ENCODE peak calls at places on chromosomes 16 and 17, in eight cellular contexts. One of them, this sample, is unnamed. For H3K4me1 and H3K36me3, the result is how much of the 10 kb centered on the place peaks cover.

GRCh38 chr16:51651061-51651466 is 500.0 kb upstream of the SALL1 start:
- DNase-seq in psoas muscle: no peak
- DNase-seq in PC-9: no peak
- DNase-seq in sigmoid colon: no peak
- DNase-seq in colonic mucosa: no peak
- DNase-seq in breast epithelium: no peak
- DNase-seq in CD8-positive, alpha-beta T cell: no peak
- DNase-seq in esophagus squamous epithelium: no peak
- DNase-seq in this sample: no peak

GRCh38 chr16:4213721-4214120 is 28.2 kb downstream of the SRL start:
- DNase-seq in psoas muscle: no peak
- DNase-seq in PC-9: peak
- DNase-seq in sigmoid colon: no peak
- DNase-seq in colonic mucosa: peak
- DNase-seq in breast epithelium: peak
- DNase-seq in CD8-positive, alpha-beta T cell: no peak
- DNase-seq in esophagus squamous epithelium: no peak
- DNase-seq in this sample: peak

GRCh38 chr17:78172284-78173024 is 4.1 kb downstream of the SYNGR2 start:
- DNase-seq in psoas muscle: peak
- DNase-seq in PC-9: peak
- DNase-seq in sigmoid colon: no peak
- DNase-seq in colonic mucosa: peak
- DNase-seq in breast epithelium: no peak
- DNase-seq in CD8-positive, alpha-beta T cell: no peak
- DNase-seq in esophagus squamous epithelium: no peak
- DNase-seq in this sample: no peak

GRCh38 chr16:70348991-70349390 is 2.3 kb downstream of the DDX19A start:
- DNase-seq in psoas muscle: no peak
- DNase-seq in PC-9: no peak
- DNase-seq in sigmoid colon: no peak
- DNase-seq in colonic mucosa: no peak
- DNase-seq in breast epithelium: no peak
- DNase-seq in CD8-positive, alpha-beta T cell: no peak
- DNase-seq in esophagus squamous epithelium: no peak
- DNase-seq in this sample: no peak

GRCh38 chr17:79741751-79742588 is 11.2 kb downstream of the ENPP7 start:
- DNase-seq in psoas muscle: peak
- DNase-seq in PC-9: peak
- DNase-seq in sigmoid colon: peak
- DNase-seq in colonic mucosa: peak
- DNase-seq in breast epithelium: peak
- DNase-seq in CD8-positive, alpha-beta T cell: peak
- DNase-seq in esophagus squamous epithelium: no peak
- DNase-seq in this sample: peak

GRCh38 chr17:17115620-17116019 is 73.4 kb downstream of the MPRIP start:
- DNase-seq in psoas muscle: no peak
- DNase-seq in PC-9: no peak
- DNase-seq in sigmoid colon: no peak
- DNase-seq in colonic mucosa: no peak
- DNase-seq in breast epithelium: no peak
- DNase-seq in CD8-positive, alpha-beta T cell: no peak
- DNase-seq in esophagus squamous epithelium: no peak
- DNase-seq in this sample: no peak

GRCh38 chr17:42459983-42460300 is 1.3 kb downstream of the ATP6V0A1 start:
- DNase-seq in psoas muscle: no peak
- DNase-seq in PC-9: peak
- DNase-seq in sigmoid colon: no peak
- DNase-seq in colonic mucosa: no peak
- DNase-seq in breast epithelium: no peak
- DNase-seq in CD8-positive, alpha-beta T cell: no peak
- DNase-seq in esophagus squamous epithelium: no peak
- DNase-seq in this sample: no peak

GRCh38 chr16:71441348-71441781 is 489 bp downstream of the TLE7 start:
- DNase-seq in psoas muscle: no peak
- DNase-seq in PC-9: no peak
- DNase-seq in sigmoid colon: no peak
- DNase-seq in colonic mucosa: no peak
- DNase-seq in breast epithelium: no peak
- DNase-seq in CD8-positive, alpha-beta T cell: no peak
- DNase-seq in esophagus squamous epithelium: no peak
- DNase-seq in this sample: no peak

GRCh38 chr17:3475155-3475808 is 515 bp upstream of the ASPA start:
- DNase-seq in psoas muscle: peak
- DNase-seq in PC-9: no peak
- DNase-seq in sigmoid colon: no peak
- DNase-seq in colonic mucosa: no peak
- DNase-seq in breast epithelium: no peak
- DNase-seq in CD8-positive, alpha-beta T cell: no peak
- DNase-seq in esophagus squamous epithelium: no peak
- DNase-seq in this sample: no peak

GRCh38 chr16:19294156-19294649 is 8.7 kb downstream of the CLEC19A start:
- DNase-seq in psoas muscle: peak
- DNase-seq in PC-9: no peak
- DNase-seq in sigmoid colon: peak
- DNase-seq in colonic mucosa: no peak
- DNase-seq in breast epithelium: peak
- DNase-seq in CD8-positive, alpha-beta T cell: no peak
- DNase-seq in esophagus squamous epithelium: no peak
- DNase-seq in this sample: peak

GRCh38 chr17:81157848-81158687 is 7.2 kb upstream of the PVALEF start:
- DNase-seq in psoas muscle: peak
- DNase-seq in PC-9: no peak
- DNase-seq in sigmoid colon: no peak
- DNase-seq in colonic mucosa: no peak
- DNase-seq in breast epithelium: no peak
- DNase-seq in CD8-positive, alpha-beta T cell: no peak
- DNase-seq in esophagus squamous epithelium: no peak
- DNase-seq in this sample: no peak

GRCh38 chr16:72372082-72372615 is 200.2 kb upstream of the PMFBP1 start:
- DNase-seq in psoas muscle: no peak
- DNase-seq in PC-9: no peak
- DNase-seq in sigmoid colon: no peak
- DNase-seq in colonic mucosa: no peak
- DNase-seq in breast epithelium: no peak
- DNase-seq in CD8-positive, alpha-beta T cell: no peak
- DNase-seq in esophagus squamous epithelium: no peak
- DNase-seq in this sample: no peak

GRCh38 chr16:17529982-17530760 is 59.4 kb upstream of the XYLT1 start:
- DNase-seq in psoas muscle: no peak
- DNase-seq in PC-9: no peak
- DNase-seq in sigmoid colon: no peak
- DNase-seq in colonic mucosa: no peak
- DNase-seq in breast epithelium: no peak
- DNase-seq in CD8-positive, alpha-beta T cell: no peak
- DNase-seq in esophagus squamous epithelium: no peak
- DNase-seq in this sample: no peak

GRCh38 chr17:28907052-28907438 is 4.2 kb upstream of the DHRS13 start:
- DNase-seq in psoas muscle: no peak
- DNase-seq in PC-9: no peak
- DNase-seq in sigmoid colon: peak
- DNase-seq in colonic mucosa: peak
- DNase-seq in breast epithelium: no peak
- DNase-seq in CD8-positive, alpha-beta T cell: no peak
- DNase-seq in esophagus squamous epithelium: no peak
- DNase-seq in this sample: no peak

GRCh38 chr17:82424001-82424862 is 5.8 kb upstream of the OGFOD3 start:
- DNase-seq in psoas muscle: no peak
- DNase-seq in PC-9: peak
- DNase-seq in sigmoid colon: no peak
- DNase-seq in colonic mucosa: peak
- DNase-seq in breast epithelium: no peak
- DNase-seq in CD8-positive, alpha-beta T cell: peak
- DNase-seq in esophagus squamous epithelium: no peak
- DNase-seq in this sample: peak

GRCh38 chr17:19470529-19471261 is 59.7 kb downstream of the RNF112 start:
- DNase-seq in psoas muscle: peak
- DNase-seq in PC-9: peak
- DNase-seq in sigmoid colon: peak
- DNase-seq in colonic mucosa: peak
- DNase-seq in breast epithelium: no peak
- DNase-seq in CD8-positive, alpha-beta T cell: no peak
- DNase-seq in esophagus squamous epithelium: no peak
- DNase-seq in this sample: peak

GRCh38 chr17:2187758-2188157 is 115.8 kb downstream of the SMG6 start:
- DNase-seq in psoas muscle: no peak
- DNase-seq in PC-9: no peak
- DNase-seq in sigmoid colon: no peak
- DNase-seq in colonic mucosa: no peak
- DNase-seq in breast epithelium: no peak
- DNase-seq in CD8-positive, alpha-beta T cell: no peak
- DNase-seq in esophagus squamous epithelium: no peak
- DNase-seq in this sample: no peak

GRCh38 chr17:78683031-78683961 is 98.8 kb downstream of the CYTH1 start:
- DNase-seq in psoas muscle: no peak
- DNase-seq in PC-9: no peak
- DNase-seq in sigmoid colon: no peak
- DNase-seq in colonic mucosa: no peak
- DNase-seq in breast epithelium: no peak
- DNase-seq in CD8-positive, alpha-beta T cell: no peak
- DNase-seq in esophagus squamous epithelium: no peak
- DNase-seq in this sample: no peak

GRCh38 chr16:1167276-1168107 is 14.6 kb downstream of the CACNA1H start:
- DNase-seq in psoas muscle: no peak
- DNase-seq in PC-9: no peak
- DNase-seq in sigmoid colon: no peak
- DNase-seq in colonic mucosa: no peak
- DNase-seq in breast epithelium: no peak
- DNase-seq in CD8-positive, alpha-beta T cell: no peak
- DNase-seq in esophagus squamous epithelium: no peak
- DNase-seq in this sample: no peak

GRCh38 chr16:456891-457483 is 31.5 kb downstream of the RAB11FIP3 start:
- DNase-seq in psoas muscle: no peak
- DNase-seq in PC-9: peak
- DNase-seq in sigmoid colon: no peak
- DNase-seq in colonic mucosa: no peak
- DNase-seq in breast epithelium: no peak
- DNase-seq in CD8-positive, alpha-beta T cell: no peak
- DNase-seq in esophagus squamous epithelium: no peak
- DNase-seq in this sample: peak

GRCh38 chr16:67448580-67448979 is 17.7 kb downstream of the HSD11B2 start:
- DNase-seq in psoas muscle: no peak
- DNase-seq in PC-9: no peak
- DNase-seq in sigmoid colon: no peak
- DNase-seq in colonic mucosa: peak
- DNase-seq in breast epithelium: no peak
- DNase-seq in CD8-positive, alpha-beta T cell: no peak
- DNase-seq in esophagus squamous epithelium: no peak
- DNase-seq in this sample: no peak

GRCh38 chr16:4494746-4495490 is 18.7 kb downstream of the HMOX2 start:
- DNase-seq in psoas muscle: no peak
- DNase-seq in PC-9: peak
- DNase-seq in sigmoid colon: no peak
- DNase-seq in colonic mucosa: no peak
- DNase-seq in breast epithelium: no peak
- DNase-seq in CD8-positive, alpha-beta T cell: no peak
- DNase-seq in esophagus squamous epithelium: no peak
- DNase-seq in this sample: no peak

GRCh38 chr17:62724398-62725146 is 83.5 kb downstream of the MARCHF10 start:
- DNase-seq in psoas muscle: no peak
- DNase-seq in PC-9: no peak
- DNase-seq in sigmoid colon: peak
- DNase-seq in colonic mucosa: no peak
- DNase-seq in breast epithelium: peak
- DNase-seq in CD8-positive, alpha-beta T cell: peak
- DNase-seq in esophagus squamous epithelium: no peak
- DNase-seq in this sample: no peak

GRCh38 chr17:40355123-40355803 is 9.3 kb downstream of the GJD3 start:
- DNase-seq in psoas muscle: peak
- DNase-seq in PC-9: peak
- DNase-seq in sigmoid colon: peak
- DNase-seq in colonic mucosa: peak
- DNase-seq in breast epithelium: peak
- DNase-seq in CD8-positive, alpha-beta T cell: peak
- DNase-seq in esophagus squamous epithelium: no peak
- DNase-seq in this sample: peak
- H3K4me1 ChIP-seq in psoas muscle: under half
- H3K4me1 ChIP-seq in PC-9: under half
- H3K4me1 ChIP-seq in sigmoid colon: under half
- H3K4me1 ChIP-seq in colonic mucosa: under half
- H3K4me1 ChIP-seq in breast epithelium: under half
- H3K4me1 ChIP-seq in CD8-positive, alpha-beta T cell: under half
- H3K4me1 ChIP-seq in esophagus squamous epithelium: under half
- H3K4me1 ChIP-seq in this sample: under half

GRCh38 chr17:76671912-76672262 is 28.3 kb upstream of the ST6GALNAC1 start:
- DNase-seq in psoas muscle: no peak
- DNase-seq in PC-9: no peak
- DNase-seq in sigmoid colon: no peak
- DNase-seq in colonic mucosa: no peak
- DNase-seq in breast epithelium: no peak
- DNase-seq in CD8-positive, alpha-beta T cell: no peak
- DNase-seq in esophagus squamous epithelium: no peak
- DNase-seq in this sample: no peak
- H3K36me3 ChIP-seq in psoas muscle: under half
- H3K36me3 ChIP-seq in PC-9: under half
- H3K36me3 ChIP-seq in sigmoid colon: under half
- H3K36me3 ChIP-seq in colonic mucosa: under half
- H3K36me3 ChIP-seq in breast epithelium: under half
- H3K36me3 ChIP-seq in CD8-positive, alpha-beta T cell: under half
- H3K36me3 ChIP-seq in esophagus squamous epithelium: under half
- H3K36me3 ChIP-seq in this sample: under half

GRCh38 chr17:45371414-45372324 is 54.8 kb upstream of the MAP3K14 start:
- DNase-seq in psoas muscle: peak
- DNase-seq in PC-9: peak
- DNase-seq in sigmoid colon: peak
- DNase-seq in colonic mucosa: peak
- DNase-seq in breast epithelium: peak
- DNase-seq in CD8-positive, alpha-beta T cell: no peak
- DNase-seq in esophagus squamous epithelium: no peak
- DNase-seq in this sample: peak

GRCh38 chr17:45376606-45377005 is 56.1 kb downstream of the ARHGAP27 start:
- DNase-seq in psoas muscle: no peak
- DNase-seq in PC-9: no peak
- DNase-seq in sigmoid colon: no peak
- DNase-seq in colonic mucosa: no peak
- DNase-seq in breast epithelium: no peak
- DNase-seq in CD8-positive, alpha-beta T cell: no peak
- DNase-seq in esophagus squamous epithelium: no peak
- DNase-seq in this sample: no peak

GRCh38 chr17:45376171-45376564 is 56.5 kb downstream of the ARHGAP27 start:
- DNase-seq in psoas muscle: no peak
- DNase-seq in PC-9: no peak
- DNase-seq in sigmoid colon: no peak
- DNase-seq in colonic mucosa: no peak
- DNase-seq in breast epithelium: no peak
- DNase-seq in CD8-positive, alpha-beta T cell: no peak
- DNase-seq in esophagus squamous epithelium: no peak
- DNase-seq in this sample: no peak

GRCh38 chr17:45372325-45372869 is 55.6 kb upstream of the MAP3K14 start:
- DNase-seq in psoas muscle: no peak
- DNase-seq in PC-9: no peak
- DNase-seq in sigmoid colon: peak
- DNase-seq in colonic mucosa: no peak
- DNase-seq in breast epithelium: no peak
- DNase-seq in CD8-positive, alpha-beta T cell: no peak
- DNase-seq in esophagus squamous epithelium: no peak
- DNase-seq in this sample: peak

GRCh38 chr17:45374501-45374900 is 57.7 kb upstream of the MAP3K14 start:
- DNase-seq in psoas muscle: no peak
- DNase-seq in PC-9: no peak
- DNase-seq in sigmoid colon: no peak
- DNase-seq in colonic mucosa: no peak
- DNase-seq in breast epithelium: no peak
- DNase-seq in CD8-positive, alpha-beta T cell: no peak
- DNase-seq in esophagus squamous epithelium: no peak
- DNase-seq in this sample: no peak
- H3K4me1 ChIP-seq in psoas muscle: under half
- H3K4me1 ChIP-seq in PC-9: half or more
- H3K4me1 ChIP-seq in sigmoid colon: under half
- H3K4me1 ChIP-seq in colonic mucosa: under half
- H3K4me1 ChIP-seq in breast epithelium: under half
- H3K4me1 ChIP-seq in CD8-positive, alpha-beta T cell: under half
- H3K4me1 ChIP-seq in esophagus squamous epithelium: under half
- H3K4me1 ChIP-seq in this sample: under half

GRCh38 chr17:64596439-64596838 is 65.7 kb downstream of the SMURF2 start:
- DNase-seq in psoas muscle: no peak
- DNase-seq in PC-9: no peak
- DNase-seq in sigmoid colon: no peak
- DNase-seq in colonic mucosa: no peak
- DNase-seq in breast epithelium: no peak
- DNase-seq in CD8-positive, alpha-beta T cell: no peak
- DNase-seq in esophagus squamous epithelium: no peak
- DNase-seq in this sample: no peak
- H3K36me3 ChIP-seq in psoas muscle: half or more
- H3K36me3 ChIP-seq in PC-9: under half
- H3K36me3 ChIP-seq in sigmoid colon: under half
- H3K36me3 ChIP-seq in colonic mucosa: under half
- H3K36me3 ChIP-seq in breast epithelium: under half
- H3K36me3 ChIP-seq in CD8-positive, alpha-beta T cell: under half
- H3K36me3 ChIP-seq in esophagus squamous epithelium: half or more
- H3K36me3 ChIP-seq in this sample: under half

This sample was measured in adrenal gland.